ENCODE peak calls at places on chromosomes 7 and 10, in seven cellular contexts. F, G, L, I, N, E and S are unnamed samples.

GRCh38 chr7:55369427-55369826 is 4.3 kb downstream of the LANCL2 start:
- DNase-seq in F (no peak), G (peak), L (no peak), I (peak), N (no peak), E (no peak), S (no peak)

GRCh38 chr7:112792431-112792830 is 2.2 kb upstream of the TMEM168 start:
- DNase-seq in F (no peak), G (no peak), L (no peak), I (no peak), N (no peak), E (no peak), S (no peak)

GRCh38 chr7:157684157-157684595 is 347.4 kb downstream of the DNAJB6 start:
- DNase-seq in F (no peak), G (no peak), L (no peak), I (no peak), N (no peak), E (no peak), S (no peak)

GRCh38 chr10:80498833-80499671 is 38.6 kb upstream of the SH2D4B start:
- DNase-seq in F (peak), G (peak), L (peak), I (peak), N (peak), E (peak), S (peak)

GRCh38 chr7:151621961-151622360 is 102.3 kb upstream of the RHEB start:
- DNase-seq in F (no peak), G (no peak), L (peak), I (no peak), N (no peak), E (no peak), S (no peak)

GRCh38 chr10:77872151-77872946 is 54.2 kb downstream of the DLG5 start:
- DNase-seq in F (no peak), G (peak), L (no peak), I (no peak), N (peak), E (no peak), S (no peak)

GRCh38 chr10:17386616-17387075 is 67.7 kb downstream of the ST8SIA6 start:
- DNase-seq in F (no peak), G (peak), L (no peak), I (no peak), N (no peak), E (peak), S (no peak)

GRCh38 chr10:93386496-93387369 is 95.4 kb downstream of the MYOF start:
- DNase-seq in F (no peak), G (peak), L (no peak), I (peak), N (no peak), E (no peak), S (no peak)

GRCh38 chr10:75480374-75480773 is 49.0 kb downstream of the LRMDA start:
- DNase-seq in F (no peak), G (no peak), L (no peak), I (no peak), N (no peak), E (no peak), S (no peak)

GRCh38 chr7:90211391-90212148 is at the start of gene STEAP2:
- DNase-seq in F (peak), G (peak), L (peak), I (peak), N (peak), E (peak), S (peak)

GRCh38 chr10:44973323-44974081 is 5.1 kb downstream of the DEPP1 start:
- DNase-seq in F (no peak), G (no peak), L (no peak), I (no peak), N (no peak), E (peak), S (no peak)

GRCh38 chr10:44972874-44973306 is 5.7 kb downstream of the DEPP1 start:
- DNase-seq in F (no peak), G (no peak), L (no peak), I (no peak), N (no peak), E (peak), S (no peak)

GRCh38 chr10:44974628-44975431 is 3.8 kb downstream of the DEPP1 start:
- DNase-seq in F (no peak), G (peak), L (no peak), I (peak), N (peak), E (peak), S (peak)

GRCh38 chr10:44975487-44976331 is 2.9 kb downstream of the DEPP1 start:
- DNase-seq in F (no peak), G (peak), L (no peak), I (peak), N (peak), E (peak), S (no peak)

GRCh38 chr10:44974082-44974627 is 4.5 kb downstream of the DEPP1 start:
- DNase-seq in F (no peak), G (no peak), L (no peak), I (no peak), N (no peak), E (peak), S (no peak)
- H3K27ac ChIP-seq in F (peak), G (peak), L (peak), I (no peak), N (peak), E (peak), S (peak)

DNA sequence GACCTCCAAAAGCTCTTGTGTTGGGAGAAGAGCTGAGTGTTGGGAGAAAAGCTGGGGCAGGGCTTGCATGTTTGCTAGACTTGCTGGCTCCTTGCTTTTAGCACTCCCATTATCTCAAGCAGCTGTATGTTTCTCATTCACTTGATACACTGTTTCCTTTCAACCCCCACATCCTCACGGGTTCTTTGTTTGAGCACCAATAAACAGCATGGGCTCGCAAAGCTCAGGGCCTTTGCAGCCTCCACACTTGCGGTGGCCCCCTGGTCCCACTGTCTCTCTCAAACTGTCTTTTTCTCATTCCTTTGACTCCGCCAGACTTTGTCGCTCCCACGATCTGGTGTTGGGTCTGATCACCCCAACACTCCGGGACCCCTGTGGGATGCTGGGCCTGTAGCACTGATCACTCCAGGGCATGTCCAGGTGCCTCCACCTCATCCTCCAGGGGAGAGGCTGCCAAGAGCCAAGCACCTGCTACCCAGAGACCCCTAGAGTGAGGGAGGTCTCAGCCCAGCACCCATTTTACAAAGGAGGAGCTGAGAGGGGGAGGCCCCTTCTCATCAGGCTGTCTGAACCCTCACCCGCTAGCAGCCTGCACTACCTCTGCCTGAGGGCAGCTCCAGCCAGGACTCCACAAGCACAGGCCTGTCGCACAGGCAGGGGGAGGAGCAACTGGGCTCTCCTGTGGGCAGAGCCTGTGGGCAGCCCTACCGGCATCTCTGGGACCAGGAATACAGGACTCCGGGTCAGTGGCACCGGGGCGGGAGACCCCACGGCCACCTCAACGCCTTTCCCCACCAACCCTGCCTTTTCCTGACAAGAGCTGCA is 49.1 kb upstream of the MSMB start:
- DNase-seq in F (no peak), G (no peak), L (peak), I (peak), N (no peak), E (no peak), S (no peak)
- H3K27ac ChIP-seq in F (no peak), G (no peak), L (no peak), I (no peak), N (no peak), E (no peak), S (no peak)

GRCh38 chr10:133452453-133452852 is 1.3 kb upstream of the SCART1 start:
- DNase-seq in F (no peak), G (no peak), L (no peak), I (no peak), N (no peak), E (no peak), S (no peak)
- H3K27ac ChIP-seq in F (no peak), G (no peak), L (no peak), I (no peak), N (no peak), E (no peak), S (no peak)

GRCh38 chr10:109982123-109982522 is 25.7 kb upstream of the ADD3 start:
- DNase-seq in F (no peak), G (peak), L (no peak), I (no peak), N (no peak), E (no peak), S (no peak)

GRCh38 chr10:109979215-109979614 is 28.6 kb upstream of the ADD3 start:
- DNase-seq in F (no peak), G (no peak), L (no peak), I (no peak), N (no peak), E (no peak), S (no peak)

GRCh38 chr10:109982812-109983211 is 25.0 kb upstream of the ADD3 start:
- DNase-seq in F (no peak), G (no peak), L (no peak), I (no peak), N (no peak), E (no peak), S (no peak)

GRCh38 chr10:109984013-109984412 is 23.8 kb upstream of the ADD3 start:
- DNase-seq in F (no peak), G (no peak), L (no peak), I (no peak), N (no peak), E (no peak), S (no peak)

DNA sequence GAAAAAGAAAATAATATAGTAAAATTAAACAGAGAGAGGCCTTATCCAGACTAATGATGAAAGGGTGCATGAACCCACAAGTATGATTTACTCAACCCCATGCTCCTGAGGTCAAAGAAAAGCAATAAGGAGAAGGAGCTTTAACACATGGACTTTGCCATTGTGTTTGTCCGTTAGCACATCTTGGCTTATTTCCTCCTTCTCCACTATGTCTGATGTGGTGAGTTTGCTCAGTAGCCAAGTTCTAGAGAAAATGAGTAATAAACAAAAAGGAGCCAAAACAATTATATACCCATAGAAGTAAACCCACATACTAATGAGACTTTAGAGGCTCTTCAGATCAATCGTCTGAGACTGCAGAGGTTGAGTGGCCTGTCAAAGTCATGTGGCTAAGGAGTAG is 26.1 kb upstream of the ADD3 start:
- DNase-seq in F (no peak), G (no peak), L (no peak), I (no peak), N (no peak), E (no peak), S (no peak)
- H3K27ac ChIP-seq in F (peak), G (no peak), L (peak), I (no peak), N (peak), E (no peak), S (no peak)

DNA sequence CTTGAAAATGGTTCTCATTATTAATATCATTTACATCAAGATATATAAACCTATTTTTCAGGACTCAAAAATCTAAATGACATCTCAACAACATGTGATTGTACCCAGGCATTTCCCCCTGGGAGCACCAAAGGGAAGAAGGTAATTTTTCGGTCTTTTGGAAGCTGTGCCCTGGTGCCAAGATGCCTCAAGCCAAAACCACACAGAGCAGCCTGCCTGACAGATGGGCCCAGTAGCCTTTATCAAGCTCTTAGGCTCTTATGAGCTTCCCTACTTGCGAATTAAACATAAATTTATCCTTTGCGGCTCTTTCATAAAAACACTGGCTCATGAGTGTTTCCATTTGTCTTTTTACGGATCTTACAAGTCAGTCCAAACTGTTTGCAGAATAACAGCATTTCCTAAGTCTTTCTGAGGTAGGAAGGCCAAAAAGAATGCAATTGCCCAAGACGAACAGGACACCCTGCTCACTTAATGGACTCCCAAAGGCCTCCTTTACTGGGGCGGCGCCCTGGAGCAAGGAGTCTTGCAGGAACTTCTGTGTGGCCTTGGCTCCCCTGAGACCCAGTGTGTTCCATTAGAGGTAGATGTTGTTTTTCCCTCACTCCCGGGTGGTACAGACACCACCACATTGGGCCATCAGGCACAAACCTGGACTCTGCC is 4.1 kb upstream of the RASSF4 start:
- DNase-seq in F (no peak), G (no peak), L (peak), I (no peak), N (no peak), E (peak), S (no peak)
- H3K27ac ChIP-seq in F (no peak), G (no peak), L (peak), I (no peak), N (peak), E (peak), S (no peak)

GRCh38 chr10:58643029-58643428 is 130.4 kb downstream of the BICC1 start:
- DNase-seq in F (no peak), G (no peak), L (no peak), I (no peak), N (no peak), E (no peak), S (no peak)

GRCh38 chr10:58641708-58642107 is 129.0 kb downstream of the BICC1 start:
- DNase-seq in F (no peak), G (no peak), L (no peak), I (peak), N (no peak), E (no peak), S (no peak)

GRCh38 chr10:58638406-58638805 is 125.7 kb downstream of the BICC1 start:
- DNase-seq in F (no peak), G (no peak), L (no peak), I (no peak), N (no peak), E (no peak), S (no peak)

GRCh38 chr10:58642283-58642682 is 129.6 kb downstream of the BICC1 start:
- DNase-seq in F (no peak), G (no peak), L (no peak), I (no peak), N (no peak), E (no peak), S (no peak)

GRCh38 chr10:58641095-58641531 is 128.4 kb downstream of the BICC1 start:
- DNase-seq in F (no peak), G (peak), L (no peak), I (peak), N (no peak), E (no peak), S (no peak)
- H3K27ac ChIP-seq in F (no peak), G (peak), L (no peak), I (peak), N (peak), E (no peak), S (no peak)

GRCh38 chr10:60382946-60383681 is 6.6 kb downstream of the ANK3 start:
- DNase-seq in F (no peak), G (peak), L (no peak), I (peak), N (no peak), E (no peak), S (no peak)
- H3K27ac ChIP-seq in F (no peak), G (no peak), L (no peak), I (no peak), N (no peak), E (no peak), S (no peak)